ENCODE peak calls at places on chromosomes 5 and 9, in nine cellular contexts. One of them, this sample, is unnamed.

GRCh38 chr9:4986291-4986690 is 1.2 kb downstream of the JAK2 start:
- DNase-seq in coronary artery: no peak
- DNase-seq in fibroblast of the aortic adventitia: peak; percentile 46
- DNase-seq in H9: no peak
- DNase-seq in BJ: no peak
- DNase-seq in neural crest cell: no peak
- DNase-seq in endothelial cell: no peak
- DNase-seq in type B pancreatic cell: no peak
- DNase-seq in heart right ventricle: no peak
- DNase-seq in this sample: no peak

GRCh38 chr9:133580416-133580738 is 28.8 kb downstream of the FAM163B start:
- DNase-seq in type B pancreatic cell: no peak
- DNase-seq in BJ: no peak
- DNase-seq in endothelial cell: no peak
- DNase-seq in H9: no peak
- DNase-seq in heart right ventricle: no peak
- DNase-seq in neural crest cell: no peak
- DNase-seq in fibroblast of the aortic adventitia: no peak
- DNase-seq in coronary artery: no peak
- DNase-seq in this sample: no peak

GRCh38 chr9:134551657-134552348 is 89.8 kb upstream of the COL5A1 start:
- DNase-seq in type B pancreatic cell: no peak
- DNase-seq in fibroblast of the aortic adventitia: peak; percentile 86
- DNase-seq in neural crest cell: no peak
- DNase-seq in H9: no peak
- DNase-seq in endothelial cell: no peak
- DNase-seq in BJ: peak; percentile 86
- DNase-seq in coronary artery: no peak
- DNase-seq in heart right ventricle: no peak
- DNase-seq in this sample: peak; percentile 72

GRCh38 chr9:33436445-33436844 is 10.9 kb downstream of the AQP3 start:
- DNase-seq in type B pancreatic cell: no peak
- DNase-seq in endothelial cell: no peak
- DNase-seq in neural crest cell: no peak
- DNase-seq in BJ: no peak
- DNase-seq in H9: no peak
- DNase-seq in coronary artery: no peak
- DNase-seq in fibroblast of the aortic adventitia: no peak
- DNase-seq in heart right ventricle: no peak
- DNase-seq in this sample: no peak

GRCh38 chr9:12859704-12860251 is 85.0 kb downstream of the LURAP1L start:
- DNase-seq in type B pancreatic cell: no peak
- DNase-seq in fibroblast of the aortic adventitia: peak; percentile 96
- DNase-seq in BJ: peak; percentile 60
- DNase-seq in heart right ventricle: no peak
- DNase-seq in endothelial cell: no peak
- DNase-seq in H9: no peak
- DNase-seq in coronary artery: no peak
- DNase-seq in neural crest cell: no peak
- DNase-seq in this sample: no peak

GRCh38 chr5:115262405-115263247 is at the start of gene PGGT1B:
- DNase-seq in endothelial cell: peak; percentile 67
- DNase-seq in fibroblast of the aortic adventitia: peak; percentile 65
- DNase-seq in coronary artery: peak; percentile 76
- DNase-seq in BJ: no peak
- DNase-seq in H9: peak; percentile 83
- DNase-seq in type B pancreatic cell: peak; percentile 76
- DNase-seq in neural crest cell: peak; percentile 61
- DNase-seq in heart right ventricle: peak; percentile 80
- DNase-seq in this sample: peak; percentile 71

GRCh38 chr9:72041775-72042194 is 18.6 kb downstream of the C9orf57 start:
- DNase-seq in H9: no peak
- DNase-seq in type B pancreatic cell: no peak
- DNase-seq in BJ: peak; percentile 91
- DNase-seq in fibroblast of the aortic adventitia: peak; percentile 70
- DNase-seq in endothelial cell: no peak
- DNase-seq in coronary artery: no peak
- DNase-seq in heart right ventricle: peak; percentile 36
- DNase-seq in neural crest cell: no peak
- DNase-seq in this sample: peak; percentile 62

GRCh38 chr5:159826351-159827222 is 89.7 kb upstream of the ADRA1B start:
- DNase-seq in coronary artery: no peak
- DNase-seq in H9: peak; percentile 40
- DNase-seq in heart right ventricle: no peak
- DNase-seq in fibroblast of the aortic adventitia: peak; percentile 76
- DNase-seq in type B pancreatic cell: no peak
- DNase-seq in neural crest cell: no peak
- DNase-seq in BJ: peak; percentile 49
- DNase-seq in endothelial cell: no peak
- DNase-seq in this sample: no peak

GRCh38 chr5:138353550-138353893 is 1.0 kb downstream of the KDM3B start:
- DNase-seq in fibroblast of the aortic adventitia: peak; percentile 58
- DNase-seq in neural crest cell: no peak
- DNase-seq in BJ: no peak
- DNase-seq in type B pancreatic cell: no peak
- DNase-seq in heart right ventricle: no peak
- DNase-seq in coronary artery: no peak
- DNase-seq in endothelial cell: no peak
- DNase-seq in H9: no peak
- DNase-seq in this sample: no peak

GRCh38 chr9:76459691-76460635 is 981 bp downstream of the GCNT1 start:
- DNase-seq in endothelial cell: peak; percentile 51
- DNase-seq in fibroblast of the aortic adventitia: peak; percentile 69
- DNase-seq in heart right ventricle: peak; percentile 25
- DNase-seq in neural crest cell: peak; percentile 4
- DNase-seq in H9: peak; percentile 54
- DNase-seq in type B pancreatic cell: no peak
- DNase-seq in BJ: no peak
- DNase-seq in coronary artery: no peak
- DNase-seq in this sample: no peak

GRCh38 chr9:133111461-133112360 is 9.3 kb downstream of the RALGDS start:
- DNase-seq in fibroblast of the aortic adventitia: no peak
- DNase-seq in endothelial cell: no peak
- DNase-seq in coronary artery: no peak
- DNase-seq in heart right ventricle: peak; percentile 16
- DNase-seq in BJ: no peak
- DNase-seq in type B pancreatic cell: no peak
- DNase-seq in neural crest cell: no peak
- DNase-seq in H9: no peak
- DNase-seq in this sample: no peak

GRCh38 chr9:133701321-133701980 is 36.7 kb downstream of the SARDH start:
- DNase-seq in fibroblast of the aortic adventitia: no peak
- DNase-seq in BJ: no peak
- DNase-seq in coronary artery: no peak
- DNase-seq in neural crest cell: no peak
- DNase-seq in endothelial cell: no peak
- DNase-seq in heart right ventricle: no peak
- DNase-seq in H9: no peak
- DNase-seq in type B pancreatic cell: no peak
- DNase-seq in this sample: no peak

GRCh38 chr9:116644099-116644688 is 42.9 kb upstream of the TRIM32 start:
- DNase-seq in type B pancreatic cell: no peak
- DNase-seq in endothelial cell: no peak
- DNase-seq in H9: no peak
- DNase-seq in neural crest cell: no peak
- DNase-seq in fibroblast of the aortic adventitia: peak; percentile 78
- DNase-seq in BJ: peak; percentile 54
- DNase-seq in coronary artery: no peak
- DNase-seq in heart right ventricle: no peak
- DNase-seq in this sample: no peak

GRCh38 chr5:145978672-145979071 is 42.3 kb downstream of the SH3RF2 start:
- DNase-seq in coronary artery: no peak
- DNase-seq in endothelial cell: no peak
- DNase-seq in type B pancreatic cell: no peak
- DNase-seq in H9: no peak
- DNase-seq in BJ: no peak
- DNase-seq in fibroblast of the aortic adventitia: peak; percentile 43
- DNase-seq in neural crest cell: no peak
- DNase-seq in heart right ventricle: no peak
- DNase-seq in this sample: no peak

GRCh38 chr9:14238518-14238917 is 75.4 kb downstream of the NFIB start:
- DNase-seq in heart right ventricle: no peak
- DNase-seq in endothelial cell: peak; percentile 46
- DNase-seq in H9: peak; percentile 33
- DNase-seq in type B pancreatic cell: no peak
- DNase-seq in fibroblast of the aortic adventitia: peak; percentile 75
- DNase-seq in neural crest cell: no peak
- DNase-seq in coronary artery: no peak
- DNase-seq in BJ: no peak
- DNase-seq in this sample: no peak

GRCh38 chr5:67377651-67378050 is 181.1 kb upstream of the CD180 start:
- DNase-seq in endothelial cell: no peak
- DNase-seq in neural crest cell: no peak
- DNase-seq in fibroblast of the aortic adventitia: no peak
- DNase-seq in BJ: no peak
- DNase-seq in type B pancreatic cell: no peak
- DNase-seq in H9: no peak
- DNase-seq in coronary artery: no peak
- DNase-seq in heart right ventricle: no peak
- DNase-seq in this sample: no peak

GRCh38 chr9:90642570-90643539 is at the start of gene DIRAS2:
- DNase-seq in H9: peak; percentile 79
- DNase-seq in coronary artery: no peak
- DNase-seq in BJ: no peak
- DNase-seq in neural crest cell: peak; percentile 50
- DNase-seq in type B pancreatic cell: peak; percentile 82
- DNase-seq in heart right ventricle: peak; percentile 37
- DNase-seq in fibroblast of the aortic adventitia: peak; percentile 56
- DNase-seq in endothelial cell: peak; percentile 60
- DNase-seq in this sample: no peak
- TF ChIP-seq CTCF in H9: peak; percentile 58
- TF ChIP-seq CTCF in coronary artery: no peak
- TF ChIP-seq CTCF in BJ: peak; percentile 46
- TF ChIP-seq CTCF in neural crest cell: peak; percentile 75
- TF ChIP-seq CTCF in type B pancreatic cell: peak; percentile 74
- TF ChIP-seq CTCF in heart right ventricle: peak; percentile 29
- TF ChIP-seq CTCF in fibroblast of the aortic adventitia: peak; percentile 53
- TF ChIP-seq CTCF in endothelial cell: peak; percentile 45
- TF ChIP-seq CTCF in this sample: peak; percentile 13

DNA sequence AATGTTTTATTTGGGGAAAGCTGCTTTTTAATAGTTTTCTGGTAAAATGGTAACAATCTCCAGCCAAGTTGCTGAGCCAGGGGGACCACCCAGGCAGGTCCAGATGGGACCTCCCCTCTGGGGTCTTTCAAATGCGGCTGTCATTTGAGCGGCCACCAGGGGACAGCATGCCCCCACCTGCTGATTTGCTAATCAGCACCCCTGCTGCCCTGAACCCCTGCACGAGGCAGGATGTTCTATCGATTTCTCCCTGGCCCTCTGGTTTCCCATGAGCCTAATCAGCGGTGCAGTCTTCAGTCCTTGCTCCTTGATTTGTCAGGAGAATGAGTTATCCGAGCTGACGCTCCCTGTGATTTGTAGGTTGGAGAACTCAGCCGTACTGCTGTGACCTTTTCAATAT is 247.0 kb downstream of the FSTL4 start:
- DNase-seq in heart right ventricle: no peak
- DNase-seq in fibroblast of the aortic adventitia: no peak
- DNase-seq in BJ: no peak
- DNase-seq in type B pancreatic cell: no peak
- DNase-seq in coronary artery: no peak
- DNase-seq in neural crest cell: peak; percentile 48
- DNase-seq in H9: peak; percentile 66
- DNase-seq in endothelial cell: peak; percentile 27
- DNase-seq in this sample: no peak
- TF ChIP-seq CTCF in heart right ventricle: peak; percentile 19
- TF ChIP-seq CTCF in fibroblast of the aortic adventitia: peak; percentile 6
- TF ChIP-seq CTCF in BJ: no peak
- TF ChIP-seq CTCF in type B pancreatic cell: peak; percentile 75
- TF ChIP-seq CTCF in coronary artery: no peak
- TF ChIP-seq CTCF in neural crest cell: peak; percentile 62
- TF ChIP-seq CTCF in H9: peak; percentile 76
- TF ChIP-seq CTCF in endothelial cell: peak; percentile 44
- TF ChIP-seq CTCF in this sample: no peak

GRCh38 chr5:868599-869135 is 17.9 kb upstream of the ZDHHC11 start:
- DNase-seq in heart right ventricle: no peak
- DNase-seq in H9: no peak
- DNase-seq in fibroblast of the aortic adventitia: no peak
- DNase-seq in type B pancreatic cell: no peak
- DNase-seq in BJ: no peak
- DNase-seq in neural crest cell: no peak
- DNase-seq in coronary artery: no peak
- DNase-seq in endothelial cell: no peak
- DNase-seq in this sample: no peak

GRCh38 chr5:865168-865521 is 14.4 kb upstream of the ZDHHC11 start:
- DNase-seq in fibroblast of the aortic adventitia: no peak
- DNase-seq in endothelial cell: no peak
- DNase-seq in coronary artery: no peak
- DNase-seq in BJ: no peak
- DNase-seq in neural crest cell: no peak
- DNase-seq in type B pancreatic cell: no peak
- DNase-seq in H9: no peak
- DNase-seq in heart right ventricle: no peak
- DNase-seq in this sample: no peak

GRCh38 chr5:865771-866170 is 15.0 kb upstream of the ZDHHC11 start:
- DNase-seq in fibroblast of the aortic adventitia: no peak
- DNase-seq in H9: no peak
- DNase-seq in BJ: no peak
- DNase-seq in heart right ventricle: no peak
- DNase-seq in endothelial cell: no peak
- DNase-seq in coronary artery: no peak
- DNase-seq in neural crest cell: no peak
- DNase-seq in type B pancreatic cell: no peak
- DNase-seq in this sample: no peak

GRCh38 chr5:864492-865167 is 13.8 kb upstream of the ZDHHC11 start:
- DNase-seq in BJ: no peak
- DNase-seq in neural crest cell: no peak
- DNase-seq in coronary artery: no peak
- DNase-seq in heart right ventricle: no peak
- DNase-seq in type B pancreatic cell: no peak
- DNase-seq in H9: no peak
- DNase-seq in fibroblast of the aortic adventitia: peak; percentile 20
- DNase-seq in endothelial cell: no peak
- DNase-seq in this sample: no peak

DNA sequence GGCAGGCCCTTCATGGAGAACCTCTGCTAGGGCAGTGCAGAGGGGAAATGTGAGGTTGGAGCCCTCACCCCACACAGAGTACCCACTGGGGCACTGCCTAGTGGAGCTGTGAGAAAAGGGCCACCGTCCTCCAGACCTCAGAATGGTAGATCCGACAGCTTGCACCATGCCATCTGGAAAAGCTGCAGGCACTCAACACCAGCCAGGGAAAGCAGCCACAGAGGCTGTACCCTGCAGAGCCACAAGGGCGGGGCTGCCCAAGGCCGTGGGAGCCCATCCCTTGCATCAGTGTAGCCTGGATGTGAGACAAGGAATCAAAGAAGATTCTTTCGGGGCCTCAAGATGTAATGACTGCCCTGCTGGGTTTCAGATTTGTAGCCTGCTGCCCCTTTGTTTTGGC is 16.5 kb upstream of the ZDHHC11 start:
- DNase-seq in endothelial cell: no peak
- DNase-seq in heart right ventricle: no peak
- DNase-seq in BJ: no peak
- DNase-seq in neural crest cell: no peak
- DNase-seq in type B pancreatic cell: no peak
- DNase-seq in H9: no peak
- DNase-seq in coronary artery: no peak
- DNase-seq in fibroblast of the aortic adventitia: no peak
- DNase-seq in this sample: no peak
- TF ChIP-seq CTCF in endothelial cell: no peak
- TF ChIP-seq CTCF in heart right ventricle: no peak
- TF ChIP-seq CTCF in BJ: no peak
- TF ChIP-seq CTCF in neural crest cell: no peak
- TF ChIP-seq CTCF in type B pancreatic cell: no peak
- TF ChIP-seq CTCF in H9: peak; percentile 34
- TF ChIP-seq CTCF in coronary artery: no peak
- TF ChIP-seq CTCF in fibroblast of the aortic adventitia: no peak
- TF ChIP-seq CTCF in this sample: no peak

GRCh38 chr5:56818409-56819026 is 3.2 kb downstream of the MAP3K1 start:
- DNase-seq in heart right ventricle: no peak
- DNase-seq in fibroblast of the aortic adventitia: peak; percentile 53
- DNase-seq in type B pancreatic cell: no peak
- DNase-seq in BJ: no peak
- DNase-seq in neural crest cell: no peak
- DNase-seq in endothelial cell: no peak
- DNase-seq in H9: no peak
- DNase-seq in coronary artery: no peak
- DNase-seq in this sample: no peak
- TF ChIP-seq CTCF in heart right ventricle: peak; percentile 32
- TF ChIP-seq CTCF in fibroblast of the aortic adventitia: peak; percentile 44
- TF ChIP-seq CTCF in type B pancreatic cell: peak; percentile 63
- TF ChIP-seq CTCF in BJ: peak; percentile 41
- TF ChIP-seq CTCF in neural crest cell: peak; percentile 46
- TF ChIP-seq CTCF in endothelial cell: no peak
- TF ChIP-seq CTCF in H9: peak; percentile 46
- TF ChIP-seq CTCF in coronary artery: no peak
- TF ChIP-seq CTCF in this sample: no peak